ENCODE peak calls at places on chromosomes 5 and 9, in six cellular contexts. One of them, this sample, is unnamed. For H3K4me1, the result is how much of the 10 kb centered on the place peaks cover.

GRCh38 chr5:146726891-146727290 is 151.7 kb downstream of the PPP2R2B start:
- DNase-seq in aorta: no peak
- DNase-seq in right lobe of liver: no peak
- DNase-seq in GM23338: no peak
- DNase-seq in upper lobe of right lung: no peak
- DNase-seq in tibial nerve: no peak
- DNase-seq in this sample: no peak

GRCh38 chr5:133287500-133287899 is 235.7 kb downstream of the HSPA4 start:
- DNase-seq in upper lobe of right lung: no peak
- DNase-seq in right lobe of liver: peak
- DNase-seq in aorta: no peak
- DNase-seq in GM23338: peak
- DNase-seq in tibial nerve: peak
- DNase-seq in this sample: peak

GRCh38 chr5:59276886-59277514 is 616.5 kb downstream of the PDE4D start:
- DNase-seq in aorta: no peak
- DNase-seq in GM23338: no peak
- DNase-seq in right lobe of liver: no peak
- DNase-seq in upper lobe of right lung: no peak
- DNase-seq in tibial nerve: no peak
- DNase-seq in this sample: no peak

GRCh38 chr5:40401965-40402364 is 277.8 kb upstream of the PTGER4 start:
- DNase-seq in GM23338: no peak
- DNase-seq in upper lobe of right lung: no peak
- DNase-seq in right lobe of liver: no peak
- DNase-seq in tibial nerve: no peak
- DNase-seq in aorta: no peak
- DNase-seq in this sample: no peak

GRCh38 chr9:16421534-16421933 is 448.9 kb downstream of the BNC2 start:
- DNase-seq in aorta: no peak
- DNase-seq in upper lobe of right lung: no peak
- DNase-seq in GM23338: peak
- DNase-seq in right lobe of liver: no peak
- DNase-seq in tibial nerve: no peak
- DNase-seq in this sample: no peak

GRCh38 chr9:121651295-121652036 is at the start of gene DAB2IP:
- DNase-seq in right lobe of liver: peak
- DNase-seq in GM23338: peak
- DNase-seq in tibial nerve: no peak
- DNase-seq in aorta: peak
- DNase-seq in upper lobe of right lung: peak
- DNase-seq in this sample: peak

GRCh38 chr5:132779961-132780360 is 2.9 kb upstream of the SEPTIN8 start:
- DNase-seq in right lobe of liver: no peak
- DNase-seq in upper lobe of right lung: no peak
- DNase-seq in GM23338: no peak
- DNase-seq in tibial nerve: no peak
- DNase-seq in aorta: no peak
- DNase-seq in this sample: no peak

GRCh38 chr9:35367451-35367850 is 122.5 kb upstream of the RUSC2 start:
- DNase-seq in upper lobe of right lung: no peak
- DNase-seq in tibial nerve: no peak
- DNase-seq in right lobe of liver: no peak
- DNase-seq in GM23338: no peak
- DNase-seq in aorta: no peak
- DNase-seq in this sample: no peak

GRCh38 chr9:87148391-87149237 is 201.3 kb upstream of the GAS1 start:
- DNase-seq in tibial nerve: peak
- DNase-seq in GM23338: peak
- DNase-seq in upper lobe of right lung: peak
- DNase-seq in right lobe of liver: peak
- DNase-seq in aorta: peak
- DNase-seq in this sample: peak

GRCh38 chr5:14305045-14305444 is 161.9 kb downstream of the TRIO start:
- DNase-seq in aorta: no peak
- DNase-seq in right lobe of liver: no peak
- DNase-seq in GM23338: no peak
- DNase-seq in upper lobe of right lung: no peak
- DNase-seq in tibial nerve: no peak
- DNase-seq in this sample: no peak

GRCh38 chr5:176188085-176188484 is 50.1 kb upstream of the SIMC1 start:
- DNase-seq in GM23338: no peak
- DNase-seq in upper lobe of right lung: no peak
- DNase-seq in tibial nerve: no peak
- DNase-seq in aorta: no peak
- DNase-seq in right lobe of liver: no peak
- DNase-seq in this sample: no peak

DNA sequence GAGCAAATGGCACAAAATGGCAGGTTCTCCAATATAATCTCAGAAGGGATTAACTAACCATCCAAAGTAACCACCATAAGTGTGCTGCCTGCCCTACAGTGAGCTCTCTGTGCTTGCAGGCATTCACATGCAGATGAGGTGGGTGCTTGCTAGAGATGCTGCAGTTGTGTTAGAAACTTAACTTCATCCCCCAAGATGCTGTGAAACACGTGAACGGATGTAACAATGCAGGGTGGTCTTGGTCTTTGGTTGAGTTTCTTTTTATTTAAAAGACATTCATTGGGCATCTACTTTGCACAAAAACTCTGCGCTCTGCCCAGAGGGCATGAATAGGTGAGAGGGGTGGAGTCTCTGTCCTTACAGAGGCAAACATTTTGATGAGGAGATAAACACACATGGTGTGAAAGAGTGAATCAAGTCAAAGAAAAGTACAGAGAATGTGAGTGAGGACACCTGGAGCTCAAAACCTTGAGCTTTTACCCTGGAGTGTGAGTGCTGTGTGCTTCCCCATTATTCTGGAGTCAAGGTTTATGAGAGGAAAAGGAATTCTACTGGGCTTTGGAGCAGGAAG is 143.9 kb upstream of the DAP start:
- DNase-seq in tibial nerve: no peak
- DNase-seq in GM23338: peak
- DNase-seq in upper lobe of right lung: no peak
- DNase-seq in aorta: no peak
- DNase-seq in right lobe of liver: no peak
- DNase-seq in this sample: no peak
- H3K4me1 ChIP-seq in tibial nerve: under half
- H3K4me1 ChIP-seq in GM23338: under half
- H3K4me1 ChIP-seq in upper lobe of right lung: under half
- H3K4me1 ChIP-seq in aorta: under half
- H3K4me1 ChIP-seq in right lobe of liver: under half
- H3K4me1 ChIP-seq in this sample: under half

DNA sequence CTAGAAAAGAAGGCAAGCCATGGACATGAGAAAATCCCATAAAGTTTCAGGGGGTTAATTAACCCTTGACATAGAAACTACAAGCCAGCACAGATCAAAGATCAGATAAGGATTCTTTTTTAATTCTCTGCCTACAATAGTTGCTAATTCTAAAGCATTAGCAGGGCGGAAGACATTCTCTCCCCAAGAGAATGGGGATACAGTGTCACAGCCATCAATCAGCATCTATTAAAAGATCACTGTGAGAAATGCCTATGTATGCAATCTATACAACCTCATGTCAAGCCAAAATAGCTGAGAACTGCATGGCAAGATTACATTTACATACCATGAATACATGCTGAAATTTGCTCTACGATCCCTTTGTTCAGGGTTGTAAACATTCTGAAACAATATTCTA is 14.3 kb downstream of the VLDLR start:
- DNase-seq in upper lobe of right lung: no peak
- DNase-seq in GM23338: no peak
- DNase-seq in aorta: no peak
- DNase-seq in right lobe of liver: no peak
- DNase-seq in tibial nerve: no peak
- DNase-seq in this sample: no peak
- H3K27ac ChIP-seq in upper lobe of right lung: no peak
- H3K27ac ChIP-seq in GM23338: no peak
- H3K27ac ChIP-seq in aorta: no peak
- H3K27ac ChIP-seq in right lobe of liver: no peak
- H3K27ac ChIP-seq in tibial nerve: no peak
- H3K27ac ChIP-seq in this sample: no peak

DNA sequence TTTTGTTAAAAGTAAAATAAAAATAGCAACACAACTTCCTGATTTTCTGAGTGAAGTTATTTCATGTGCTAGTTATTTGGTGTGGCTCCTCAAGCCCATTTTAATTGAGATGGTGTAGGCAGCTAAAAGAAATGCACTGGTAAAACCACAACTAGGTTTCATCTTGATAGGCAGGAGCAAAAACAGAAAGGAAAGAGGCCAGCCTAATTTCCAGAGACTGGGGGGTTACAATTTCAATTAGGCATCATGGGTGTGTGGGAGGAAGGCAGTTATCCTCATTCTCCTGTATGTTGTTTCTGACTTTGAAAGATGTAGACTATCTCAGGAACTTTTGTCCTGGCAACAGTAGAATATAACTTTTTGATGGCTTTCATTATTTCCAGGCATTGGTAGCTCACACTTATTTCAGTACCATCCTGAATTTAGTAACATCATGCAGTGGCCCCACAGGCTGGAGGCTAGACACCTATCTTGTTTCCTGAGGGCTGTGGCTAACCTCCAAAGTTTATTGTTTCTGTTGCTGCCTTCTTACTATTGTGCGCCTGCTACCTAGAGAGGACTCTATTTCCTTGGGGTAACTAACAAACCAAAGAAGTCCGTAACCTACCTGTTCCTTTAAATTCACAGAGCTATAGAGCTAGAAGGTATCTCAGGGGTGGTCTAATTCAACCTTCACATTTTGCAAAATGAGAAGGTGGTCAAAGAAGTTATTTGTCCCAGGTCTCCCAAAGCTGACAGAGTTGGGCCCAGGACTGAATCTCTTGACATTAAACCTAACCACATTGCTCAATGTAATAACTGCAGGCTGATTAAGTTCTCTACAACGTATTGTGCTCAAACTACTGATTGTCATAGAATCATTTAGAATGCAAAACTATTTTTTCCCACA is 42.4 kb downstream of the FYB1 start:
- DNase-seq in GM23338: no peak
- DNase-seq in tibial nerve: no peak
- DNase-seq in aorta: no peak
- DNase-seq in upper lobe of right lung: no peak
- DNase-seq in right lobe of liver: no peak
- DNase-seq in this sample: no peak
- H3K4me3 ChIP-seq in GM23338: no peak
- H3K4me3 ChIP-seq in tibial nerve: no peak
- H3K4me3 ChIP-seq in aorta: no peak
- H3K4me3 ChIP-seq in upper lobe of right lung: no peak
- H3K4me3 ChIP-seq in right lobe of liver: no peak
- H3K4me3 ChIP-seq in this sample: no peak

GRCh38 chr5:56851258-56851941 is 36.1 kb downstream of the MAP3K1 start:
- DNase-seq in GM23338: no peak
- DNase-seq in right lobe of liver: no peak
- DNase-seq in tibial nerve: no peak
- DNase-seq in upper lobe of right lung: no peak
- DNase-seq in aorta: no peak
- DNase-seq in this sample: no peak

GRCh38 chr5:56852228-56853000 is 37.1 kb downstream of the MAP3K1 start:
- DNase-seq in upper lobe of right lung: no peak
- DNase-seq in right lobe of liver: no peak
- DNase-seq in aorta: no peak
- DNase-seq in tibial nerve: no peak
- DNase-seq in GM23338: no peak
- DNase-seq in this sample: no peak

GRCh38 chr5:56856779-56857178 is 41.4 kb downstream of the MAP3K1 start:
- DNase-seq in upper lobe of right lung: no peak
- DNase-seq in right lobe of liver: no peak
- DNase-seq in tibial nerve: no peak
- DNase-seq in GM23338: no peak
- DNase-seq in aorta: no peak
- DNase-seq in this sample: no peak

GRCh38 chr5:56854920-56855319 is 39.6 kb downstream of the MAP3K1 start:
- DNase-seq in aorta: no peak
- DNase-seq in right lobe of liver: no peak
- DNase-seq in upper lobe of right lung: no peak
- DNase-seq in GM23338: no peak
- DNase-seq in tibial nerve: no peak
- DNase-seq in this sample: no peak

DNA sequence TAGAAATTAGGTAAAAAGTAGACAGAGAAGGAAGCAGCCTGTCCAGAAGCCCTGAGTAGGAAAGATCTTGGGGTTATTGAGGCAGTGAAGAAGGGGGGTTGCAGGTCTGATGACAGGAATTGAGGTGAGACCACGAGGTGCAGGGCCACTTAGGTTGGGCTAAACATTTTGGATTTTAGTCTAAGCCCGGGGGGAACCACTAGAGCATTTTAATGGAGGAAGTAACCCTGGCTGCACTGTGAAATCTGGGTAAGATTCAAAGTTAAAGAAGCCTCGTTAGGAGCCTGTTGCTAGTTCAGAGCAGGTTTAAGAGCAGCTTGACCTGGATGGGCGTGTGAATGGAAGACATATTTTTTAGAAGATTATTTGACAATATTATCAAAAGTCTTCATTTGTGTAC is 38.4 kb downstream of the MAP3K1 start:
- DNase-seq in GM23338: no peak
- DNase-seq in right lobe of liver: no peak
- DNase-seq in tibial nerve: no peak
- DNase-seq in upper lobe of right lung: no peak
- DNase-seq in aorta: no peak
- DNase-seq in this sample: no peak
- H3K4me1 ChIP-seq in GM23338: under half
- H3K4me1 ChIP-seq in right lobe of liver: under half
- H3K4me1 ChIP-seq in tibial nerve: under half
- H3K4me1 ChIP-seq in upper lobe of right lung: half or more
- H3K4me1 ChIP-seq in aorta: under half
- H3K4me1 ChIP-seq in this sample: under half

GRCh38 chr9:124511891-124512805 is 4.9 kb upstream of the NR5A1 start:
- DNase-seq in upper lobe of right lung: no peak
- DNase-seq in right lobe of liver: no peak
- DNase-seq in GM23338: no peak
- DNase-seq in aorta: no peak
- DNase-seq in tibial nerve: no peak
- DNase-seq in this sample: no peak

GRCh38 chr9:124514125-124514524 is 6.9 kb upstream of the NR5A1 start:
- DNase-seq in upper lobe of right lung: no peak
- DNase-seq in aorta: no peak
- DNase-seq in tibial nerve: no peak
- DNase-seq in GM23338: no peak
- DNase-seq in right lobe of liver: no peak
- DNase-seq in this sample: no peak

GRCh38 chr9:124514874-124515273 is 7.7 kb upstream of the NR5A1 start:
- DNase-seq in tibial nerve: no peak
- DNase-seq in GM23338: no peak
- DNase-seq in upper lobe of right lung: no peak
- DNase-seq in right lobe of liver: no peak
- DNase-seq in aorta: no peak
- DNase-seq in this sample: no peak

GRCh38 chr9:124512806-124513204 is 5.6 kb upstream of the NR5A1 start:
- DNase-seq in right lobe of liver: no peak
- DNase-seq in GM23338: no peak
- DNase-seq in upper lobe of right lung: no peak
- DNase-seq in aorta: no peak
- DNase-seq in tibial nerve: no peak
- DNase-seq in this sample: no peak

GRCh38 chr9:124513374-124513994 is 6.3 kb upstream of the NR5A1 start:
- DNase-seq in right lobe of liver: no peak
- DNase-seq in aorta: no peak
- DNase-seq in GM23338: no peak
- DNase-seq in upper lobe of right lung: no peak
- DNase-seq in tibial nerve: no peak
- DNase-seq in this sample: no peak
- H3K27ac ChIP-seq in right lobe of liver: no peak
- H3K27ac ChIP-seq in aorta: no peak
- H3K27ac ChIP-seq in GM23338: no peak
- H3K27ac ChIP-seq in upper lobe of right lung: no peak
- H3K27ac ChIP-seq in tibial nerve: no peak
- H3K27ac ChIP-seq in this sample: no peak

GRCh38 chr5:181170996-181171395 is 23.6 kb downstream of the OR2V2 start:
- DNase-seq in aorta: no peak
- DNase-seq in right lobe of liver: no peak
- DNase-seq in upper lobe of right lung: no peak
- DNase-seq in GM23338: no peak
- DNase-seq in tibial nerve: no peak
- DNase-seq in this sample: no peak
- H3K4me3 ChIP-seq in aorta: no peak
- H3K4me3 ChIP-seq in right lobe of liver: no peak
- H3K4me3 ChIP-seq in upper lobe of right lung: no peak
- H3K4me3 ChIP-seq in GM23338: peak
- H3K4me3 ChIP-seq in tibial nerve: no peak
- H3K4me3 ChIP-seq in this sample: no peak